ENCODE peak calls at places on chromosomes 4 and X, in six cellular contexts. X is transverse colon, G is prostate gland, C is HepG2, E is HCT116, U is suprapubic skin. Q is an unnamed sample.

GRCh38 chr4:147017081-147017480 is 71.4 kb upstream of the TTC29 start:
- DNase-seq in U (no peak), G (no peak), C (no peak), X (no peak), E (no peak), Q (no peak)

GRCh38 chrX:107118322-107119147 is at the start of gene RBM41:
- DNase-seq in E (peak; percentile 64), X (peak; percentile 81), G (peak; percentile 82), U (peak; percentile 77), C (peak; percentile 81), Q (peak; percentile 5)

GRCh38 chr4:73740353-73740778 is at the start of gene CXCL8:
- DNase-seq in E (peak; percentile 76), X (peak; percentile 70), G (peak; percentile 95), C (peak; percentile 53), U (no peak), Q (no peak)

GRCh38 chr4:117835566-117835965 is 198.7 kb upstream of the NDST3 start:
- DNase-seq in C (no peak), E (no peak), X (no peak), U (no peak), G (no peak), Q (no peak)

GRCh38 chr4:181437895-181438294 is 805.3 kb upstream of the TENM3 start:
- DNase-seq in U (no peak), G (no peak), X (no peak), C (no peak), E (no peak), Q (no peak)

GRCh38 chr4:108902769-108903168 is 139.9 kb upstream of the ETNPPL start:
- DNase-seq in U (no peak), G (no peak), C (no peak), X (no peak), E (no peak), Q (no peak)

GRCh38 chrX:119698835-119699234 is 5.9 kb upstream of the SEPTIN6 start:
- DNase-seq in C (peak; percentile 41), U (no peak), E (peak; percentile 47), X (no peak), G (no peak), Q (no peak)

GRCh38 chr4:38606587-38606905 is 57.5 kb upstream of the KLF3 start:
- DNase-seq in C (no peak), G (no peak), E (no peak), X (no peak), U (no peak), Q (no peak)

GRCh38 chr4:152784490-152785195 is 4.9 kb downstream of the ARFIP1 start:
- DNase-seq in E (peak; percentile 45), C (peak; percentile 5), X (peak; percentile 16), U (no peak), G (no peak), Q (no peak)

GRCh38 chr4:8035371-8035780 is 95.7 kb upstream of the AFAP1 start:
- DNase-seq in X (no peak), E (no peak), C (no peak), U (no peak), G (no peak), Q (no peak)

GRCh38 chr4:21976166-21976565 is 27.6 kb upstream of the KCNIP4 start:
- DNase-seq in X (no peak), G (no peak), E (no peak), C (no peak), U (no peak), Q (no peak)

GRCh38 chrX:6169407-6169806 is 59.3 kb downstream of the NLGN4X start:
- DNase-seq in C (no peak), E (no peak), G (no peak), X (no peak), U (no peak), Q (no peak)

GRCh38 chrX:24079405-24079804 is 24.6 kb downstream of the EIF2S3 start:
- DNase-seq in E (no peak), C (no peak), U (no peak), X (no peak), G (no peak), Q (no peak)

GRCh38 chr4:124132161-124132560 is 580.4 kb downstream of the ANKRD50 start:
- DNase-seq in E (no peak), G (no peak), C (no peak), X (no peak), U (no peak), Q (no peak)

GRCh38 chr4:159296061-159296460 is 193.2 kb downstream of the RAPGEF2 start:
- DNase-seq in U (no peak), X (no peak), G (no peak), C (peak; percentile 22), E (no peak), Q (no peak)

GRCh38 chr4:107951551-107951950 is 20.2 kb downstream of the CYP2U1 start:
- DNase-seq in X (no peak), U (no peak), G (no peak), C (no peak), E (no peak), Q (no peak)

GRCh38 chr4:167555338-167556022 is 321.2 kb upstream of the SPOCK3 start:
- DNase-seq in E (no peak), U (no peak), X (no peak), C (no peak), G (no peak), Q (no peak)

GRCh38 chr4:146333187-146333894 is 119.0 kb downstream of the REELD1 start:
- DNase-seq in E (no peak), C (peak; percentile 7), U (no peak), X (peak; percentile 10), G (peak; percentile 16), Q (peak; percentile 2)

GRCh38 chrX:118632862-118633261 is 94.5 kb upstream of the IL13RA1 start:
- DNase-seq in X (no peak), C (no peak), G (no peak), E (no peak), U (no peak), Q (no peak)

GRCh38 chr4:130722370-130722769 is 1626.4 kb downstream of the C4orf33 start:
- DNase-seq in G (no peak), U (no peak), X (no peak), C (no peak), E (no peak), Q (no peak)

GRCh38 chr4:52661966-52662705 is 3.0 kb upstream of the USP46 start:
- DNase-seq in U (no peak), C (no peak), E (no peak), G (no peak), X (no peak), Q (no peak)

GRCh38 chrX:54950730-54951375 is 30.2 kb downstream of the TRO start:
- DNase-seq in C (no peak), U (no peak), G (peak; percentile 39), E (no peak), X (no peak), Q (no peak)

GRCh38 chr4:100428051-100428450 is 89.8 kb downstream of the EMCN start:
- DNase-seq in C (no peak), U (no peak), X (no peak), E (peak; percentile 21), G (no peak), Q (no peak)

GRCh38 chr4:154004859-154005520 is 216.1 kb upstream of the SFRP2 start:
- DNase-seq in G (no peak), E (no peak), X (no peak), C (no peak), U (no peak), Q (no peak)

GRCh38 chrX:150899191-150899757 is 806 bp upstream of the CD99L2 start:
- DNase-seq in X (peak; percentile 58), E (no peak), C (no peak), U (no peak), G (peak; percentile 20), Q (no peak)
- TF ChIP-seq POLR2AphosphoS5 in X (peak; percentile 49), E (no peak), C (no peak), U (no peak), G (no peak), Q (no peak)

DNA sequence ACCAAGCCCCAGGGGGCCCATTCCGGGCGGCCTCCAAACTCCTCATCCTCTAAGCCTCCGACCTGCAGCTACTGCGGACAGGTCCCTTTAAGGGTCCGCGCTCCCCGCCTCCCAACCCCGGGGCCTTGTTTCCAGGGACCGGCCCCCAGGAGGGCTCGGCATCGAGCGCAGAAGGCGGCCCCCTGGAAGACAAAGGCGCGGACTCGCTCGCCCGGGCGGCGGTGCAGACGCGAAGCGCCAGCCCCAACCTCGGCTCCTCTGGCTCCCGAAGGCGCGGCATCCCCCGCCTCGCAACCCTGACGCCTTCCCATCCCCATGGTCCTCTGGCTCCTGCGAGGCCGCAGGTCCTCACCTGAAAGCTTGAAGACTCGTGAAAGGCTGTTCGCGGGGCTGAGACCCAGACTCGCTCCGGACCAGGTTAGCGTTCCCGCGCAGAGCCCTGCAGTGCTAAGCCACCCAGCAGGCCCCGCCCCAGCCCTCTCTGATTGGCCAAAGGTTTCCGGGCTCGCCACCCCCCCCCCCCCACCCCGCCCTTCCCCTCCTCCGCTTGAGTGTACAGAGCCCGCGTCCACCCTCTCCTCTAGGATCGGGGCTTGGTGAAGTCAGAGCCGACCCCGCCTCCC is at the start of gene TMSB15A:
- DNase-seq in C (no peak), U (peak; percentile 72), G (peak; percentile 57), X (peak; percentile 53), E (no peak), Q (peak; percentile 15)
- TF ChIP-seq POLR2A in C (no peak), U (no peak), G (no peak), X (no peak), E (no peak), Q (no peak)

DNA sequence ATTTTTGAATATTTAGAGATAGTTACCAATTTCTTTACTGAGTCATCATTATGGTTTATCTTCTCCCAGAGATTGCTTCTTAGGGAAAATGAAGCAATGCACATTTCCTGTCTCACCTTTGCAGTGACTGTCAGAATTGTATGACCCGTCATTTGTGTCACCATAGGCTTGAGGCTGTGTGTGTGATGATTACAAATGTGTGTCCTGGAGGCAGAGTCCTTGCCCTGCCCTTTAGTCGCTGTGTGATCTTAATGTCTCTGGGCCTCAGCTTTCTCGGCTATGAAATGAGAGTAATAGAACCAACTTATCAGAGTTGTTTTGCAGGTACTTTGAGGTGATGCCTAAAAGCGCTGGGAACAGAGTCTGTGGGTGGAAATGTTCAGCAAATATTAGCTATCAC is 13.9 kb downstream of the HCCS start:
- DNase-seq in G (no peak), E (no peak), C (no peak), X (no peak), U (no peak), Q (no peak)
- TF ChIP-seq POLR2AphosphoS5 in G (no peak), E (no peak), C (no peak), X (no peak), U (no peak), Q (no peak)

GRCh38 chrX:10611441-10612090 is 8.8 kb downstream of the MID1 start:
- DNase-seq in C (no peak), X (no peak), U (no peak), G (no peak), E (no peak), Q (no peak)

GRCh38 chrX:10608099-10608498 is 12.3 kb downstream of the MID1 start:
- DNase-seq in E (no peak), U (no peak), G (no peak), C (no peak), X (peak; percentile 15), Q (no peak)

GRCh38 chrX:10603612-10604011 is 16.8 kb downstream of the MID1 start:
- DNase-seq in X (no peak), U (no peak), E (no peak), C (no peak), G (no peak), Q (no peak)

GRCh38 chrX:10602646-10603045 is 17.7 kb downstream of the MID1 start:
- DNase-seq in E (no peak), G (no peak), C (no peak), X (no peak), U (no peak), Q (no peak)

DNA sequence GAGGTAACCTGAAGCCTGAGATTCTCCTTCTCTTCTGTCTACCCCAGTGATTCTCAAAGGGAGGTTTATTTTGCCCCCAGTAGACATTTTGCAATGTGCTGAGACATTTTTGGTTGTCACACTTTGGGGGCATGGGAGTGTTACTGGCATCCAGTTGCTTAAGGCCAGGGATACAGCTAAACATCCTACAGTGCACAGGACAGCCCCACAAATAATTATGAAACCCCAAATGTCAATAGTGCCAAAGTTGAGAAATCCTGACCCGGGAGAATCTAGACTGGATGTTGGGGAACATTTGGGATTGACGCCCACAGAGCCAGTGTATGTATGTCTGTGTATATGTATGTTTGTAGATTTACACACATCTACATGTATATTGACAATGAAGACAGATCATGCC is 13.2 kb downstream of the MID1 start:
- DNase-seq in C (no peak), X (no peak), U (no peak), G (no peak), E (no peak), Q (no peak)
- TF ChIP-seq POLR2A in C (no peak), X (no peak), U (no peak), G (no peak), E (no peak), Q (no peak)